ENCODE peak calls at places on chromosomes 13 and 19, in nine cellular contexts. One of them, this sample, is unnamed.

GRCh38 chr13:24627090-24627714 is 53.0 kb upstream of the ATP12A start:
- DNase-seq in ovary: no peak
- DNase-seq in A549: peak; percentile 13
- DNase-seq in endothelial cell of umbilical vein: no peak
- DNase-seq in NB4: no peak
- DNase-seq in tibial nerve: no peak
- DNase-seq in GM12891: no peak
- DNase-seq in esophagus squamous epithelium: no peak
- DNase-seq in body of pancreas: peak; percentile 42
- DNase-seq in this sample: no peak

GRCh38 chr13:40483601-40484000 is 182.8 kb downstream of the FOXO1 start:
- DNase-seq in ovary: no peak
- DNase-seq in endothelial cell of umbilical vein: no peak
- DNase-seq in A549: no peak
- DNase-seq in GM12891: no peak
- DNase-seq in NB4: no peak
- DNase-seq in body of pancreas: no peak
- DNase-seq in esophagus squamous epithelium: no peak
- DNase-seq in tibial nerve: no peak
- DNase-seq in this sample: no peak

GRCh38 chr13:52707375-52707774 is 32.2 kb downstream of the CNMD start:
- DNase-seq in ovary: no peak
- DNase-seq in body of pancreas: no peak
- DNase-seq in esophagus squamous epithelium: no peak
- DNase-seq in A549: no peak
- DNase-seq in endothelial cell of umbilical vein: no peak
- DNase-seq in NB4: no peak
- DNase-seq in tibial nerve: no peak
- DNase-seq in GM12891: no peak
- DNase-seq in this sample: no peak

GRCh38 chr13:94352057-94352456 is 127.4 kb downstream of the DCT start:
- DNase-seq in ovary: no peak
- DNase-seq in endothelial cell of umbilical vein: no peak
- DNase-seq in body of pancreas: no peak
- DNase-seq in A549: no peak
- DNase-seq in GM12891: no peak
- DNase-seq in esophagus squamous epithelium: no peak
- DNase-seq in tibial nerve: no peak
- DNase-seq in NB4: no peak
- DNase-seq in this sample: no peak

GRCh38 chr13:113936166-113936565 is 37.7 kb downstream of the C13orf46 start:
- DNase-seq in body of pancreas: no peak
- DNase-seq in A549: no peak
- DNase-seq in ovary: no peak
- DNase-seq in NB4: no peak
- DNase-seq in GM12891: no peak
- DNase-seq in endothelial cell of umbilical vein: no peak
- DNase-seq in tibial nerve: no peak
- DNase-seq in esophagus squamous epithelium: no peak
- DNase-seq in this sample: no peak

GRCh38 chr19:39524495-39524894 is 8.2 kb downstream of the EID2B start:
- DNase-seq in A549: no peak
- DNase-seq in GM12891: no peak
- DNase-seq in ovary: no peak
- DNase-seq in NB4: no peak
- DNase-seq in body of pancreas: no peak
- DNase-seq in endothelial cell of umbilical vein: no peak
- DNase-seq in tibial nerve: no peak
- DNase-seq in esophagus squamous epithelium: no peak
- DNase-seq in this sample: no peak

GRCh38 chr13:98228661-98229349 is 51.7 kb upstream of the RNF113B start:
- DNase-seq in NB4: no peak
- DNase-seq in endothelial cell of umbilical vein: no peak
- DNase-seq in A549: no peak
- DNase-seq in ovary: no peak
- DNase-seq in GM12891: no peak
- DNase-seq in tibial nerve: no peak
- DNase-seq in body of pancreas: no peak
- DNase-seq in esophagus squamous epithelium: no peak
- DNase-seq in this sample: no peak

GRCh38 chr13:111115051-111115840 is at the start of gene ARHGEF7:
- DNase-seq in NB4: no peak
- DNase-seq in GM12891: peak; percentile 39
- DNase-seq in A549: no peak
- DNase-seq in esophagus squamous epithelium: no peak
- DNase-seq in ovary: peak; percentile 48
- DNase-seq in body of pancreas: no peak
- DNase-seq in tibial nerve: no peak
- DNase-seq in endothelial cell of umbilical vein: no peak
- DNase-seq in this sample: no peak

GRCh38 chr13:77620138-77620537 is 77.3 kb upstream of the SLAIN1 start:
- DNase-seq in GM12891: no peak
- DNase-seq in tibial nerve: no peak
- DNase-seq in body of pancreas: no peak
- DNase-seq in ovary: no peak
- DNase-seq in esophagus squamous epithelium: no peak
- DNase-seq in A549: no peak
- DNase-seq in endothelial cell of umbilical vein: no peak
- DNase-seq in NB4: no peak
- DNase-seq in this sample: no peak

GRCh38 chr19:8145969-8146368 is 3.4 kb downstream of the FBN3 start:
- DNase-seq in tibial nerve: no peak
- DNase-seq in GM12891: no peak
- DNase-seq in endothelial cell of umbilical vein: no peak
- DNase-seq in esophagus squamous epithelium: no peak
- DNase-seq in ovary: no peak
- DNase-seq in A549: no peak
- DNase-seq in body of pancreas: peak; percentile 32
- DNase-seq in NB4: peak; percentile 43
- DNase-seq in this sample: no peak

GRCh38 chr13:30774214-30774730 is 38.9 kb downstream of the ALOX5AP start:
- DNase-seq in NB4: no peak
- DNase-seq in tibial nerve: no peak
- DNase-seq in A549: no peak
- DNase-seq in esophagus squamous epithelium: no peak
- DNase-seq in endothelial cell of umbilical vein: no peak
- DNase-seq in ovary: no peak
- DNase-seq in GM12891: no peak
- DNase-seq in body of pancreas: no peak
- DNase-seq in this sample: no peak

GRCh38 chr13:30305456-30305855 is 1.9 kb downstream of the KATNAL1 start:
- DNase-seq in NB4: no peak
- DNase-seq in GM12891: no peak
- DNase-seq in tibial nerve: no peak
- DNase-seq in ovary: no peak
- DNase-seq in esophagus squamous epithelium: no peak
- DNase-seq in endothelial cell of umbilical vein: no peak
- DNase-seq in A549: no peak
- DNase-seq in body of pancreas: no peak
- DNase-seq in this sample: no peak

GRCh38 chr13:26474286-26474685 is 83.2 kb upstream of the WASF3 start:
- DNase-seq in endothelial cell of umbilical vein: no peak
- DNase-seq in body of pancreas: no peak
- DNase-seq in ovary: no peak
- DNase-seq in tibial nerve: no peak
- DNase-seq in GM12891: no peak
- DNase-seq in NB4: no peak
- DNase-seq in A549: no peak
- DNase-seq in esophagus squamous epithelium: no peak
- DNase-seq in this sample: no peak

GRCh38 chr19:46616631-46617322 is 8.1 kb downstream of the PTGIR start:
- DNase-seq in esophagus squamous epithelium: no peak
- DNase-seq in tibial nerve: no peak
- DNase-seq in NB4: peak; percentile 92
- DNase-seq in body of pancreas: peak; percentile 90
- DNase-seq in ovary: peak; percentile 18
- DNase-seq in endothelial cell of umbilical vein: peak; percentile 73
- DNase-seq in GM12891: no peak
- DNase-seq in A549: peak; percentile 96
- DNase-seq in this sample: no peak

GRCh38 chr13:114054830-114055439 is 77.5 kb downstream of the RASA3 start:
- DNase-seq in NB4: peak; percentile 34
- DNase-seq in body of pancreas: no peak
- DNase-seq in endothelial cell of umbilical vein: no peak
- DNase-seq in GM12891: no peak
- DNase-seq in tibial nerve: no peak
- DNase-seq in ovary: no peak
- DNase-seq in A549: no peak
- DNase-seq in esophagus squamous epithelium: no peak
- DNase-seq in this sample: no peak

DNA sequence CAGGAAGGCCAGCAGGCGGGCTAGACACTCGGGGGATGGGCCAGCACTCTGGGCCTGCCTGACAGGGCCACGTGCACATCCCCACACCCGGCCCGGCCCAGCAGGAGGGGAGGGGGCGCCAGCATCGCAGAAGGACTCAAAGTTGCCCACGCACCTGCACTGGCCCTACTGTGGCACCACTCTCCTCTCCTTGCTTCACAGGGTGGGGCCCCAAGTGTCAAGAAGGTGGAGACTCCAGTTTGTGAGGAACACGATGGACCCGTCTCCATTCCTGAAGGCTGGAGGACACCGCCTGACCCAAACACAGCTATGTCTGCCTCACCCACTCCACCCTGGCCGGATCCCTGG is 4.5 kb upstream of the A1BG start:
- DNase-seq in ovary: no peak
- DNase-seq in NB4: no peak
- DNase-seq in GM12891: no peak
- DNase-seq in body of pancreas: no peak
- DNase-seq in A549: no peak
- DNase-seq in endothelial cell of umbilical vein: no peak
- DNase-seq in tibial nerve: no peak
- DNase-seq in esophagus squamous epithelium: no peak
- DNase-seq in this sample: no peak
- TF ChIP-seq POLR2A in ovary: no peak
- TF ChIP-seq POLR2A in NB4: no peak
- TF ChIP-seq POLR2A in GM12891: no peak
- TF ChIP-seq POLR2A in body of pancreas: no peak
- TF ChIP-seq POLR2A in A549: no peak
- TF ChIP-seq POLR2A in endothelial cell of umbilical vein: no peak
- TF ChIP-seq POLR2A in tibial nerve: no peak
- TF ChIP-seq POLR2A in esophagus squamous epithelium: no peak
- TF ChIP-seq POLR2A in this sample: no peak

DNA sequence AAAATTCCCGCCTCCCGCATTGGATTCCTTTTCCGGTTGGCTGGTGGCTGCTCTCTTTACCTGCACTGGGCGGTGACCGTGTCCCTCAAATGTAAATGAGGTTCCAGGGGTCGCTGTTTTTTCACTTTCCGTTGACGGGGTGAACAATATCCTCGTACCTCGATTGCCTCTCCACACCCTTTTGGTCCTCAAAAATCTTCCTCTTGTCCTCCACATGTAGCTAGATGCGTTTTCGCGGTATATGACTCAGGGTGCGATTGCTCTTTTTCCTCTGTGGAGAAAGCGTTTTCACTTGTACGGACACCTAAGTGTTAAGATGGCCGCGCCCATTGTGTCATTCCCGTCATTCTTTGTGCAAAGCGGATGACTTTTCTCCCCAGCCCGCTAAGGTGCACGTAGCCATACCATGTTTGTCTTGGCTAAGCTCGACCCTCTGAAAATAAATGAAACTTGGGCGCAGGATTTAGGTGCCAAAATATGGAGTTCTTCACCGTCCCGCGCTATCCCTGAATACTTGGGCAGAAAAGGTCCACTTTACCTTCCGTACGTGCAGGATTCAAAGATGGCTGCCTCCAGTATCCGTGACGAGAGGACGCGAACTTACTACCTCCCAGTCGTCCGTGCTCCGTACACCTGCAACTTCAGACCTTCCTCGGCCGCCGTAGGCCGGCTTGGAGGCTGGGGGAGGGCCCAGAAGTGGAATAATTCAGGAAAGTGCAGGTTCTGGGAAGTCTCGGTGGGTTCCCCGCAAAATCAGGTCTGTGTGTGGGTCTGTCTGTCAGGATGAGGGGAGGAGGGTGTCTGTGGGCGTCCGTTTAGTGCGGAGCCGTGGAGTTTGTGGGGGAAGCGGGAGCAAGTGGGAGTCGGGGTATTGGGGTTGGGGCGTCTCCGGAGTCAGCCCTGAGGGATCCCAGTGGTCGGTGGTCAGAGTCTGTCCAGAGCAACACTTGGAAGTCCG is at the start of gene ZNF613:
- DNase-seq in ovary: peak; percentile 88
- DNase-seq in A549: peak; percentile 67
- DNase-seq in esophagus squamous epithelium: peak; percentile 45
- DNase-seq in endothelial cell of umbilical vein: peak; percentile 94
- DNase-seq in NB4: peak; percentile 94
- DNase-seq in GM12891: peak; percentile 64
- DNase-seq in body of pancreas: peak; percentile 91
- DNase-seq in tibial nerve: peak; percentile 83
- DNase-seq in this sample: peak; percentile 84
- TF ChIP-seq POLR2A in ovary: no peak
- TF ChIP-seq POLR2A in A549: no peak
- TF ChIP-seq POLR2A in esophagus squamous epithelium: no peak
- TF ChIP-seq POLR2A in endothelial cell of umbilical vein: peak; percentile 50
- TF ChIP-seq POLR2A in NB4: no peak
- TF ChIP-seq POLR2A in GM12891: no peak
- TF ChIP-seq POLR2A in body of pancreas: no peak
- TF ChIP-seq POLR2A in tibial nerve: no peak
- TF ChIP-seq POLR2A in this sample: peak; percentile 33

DNA sequence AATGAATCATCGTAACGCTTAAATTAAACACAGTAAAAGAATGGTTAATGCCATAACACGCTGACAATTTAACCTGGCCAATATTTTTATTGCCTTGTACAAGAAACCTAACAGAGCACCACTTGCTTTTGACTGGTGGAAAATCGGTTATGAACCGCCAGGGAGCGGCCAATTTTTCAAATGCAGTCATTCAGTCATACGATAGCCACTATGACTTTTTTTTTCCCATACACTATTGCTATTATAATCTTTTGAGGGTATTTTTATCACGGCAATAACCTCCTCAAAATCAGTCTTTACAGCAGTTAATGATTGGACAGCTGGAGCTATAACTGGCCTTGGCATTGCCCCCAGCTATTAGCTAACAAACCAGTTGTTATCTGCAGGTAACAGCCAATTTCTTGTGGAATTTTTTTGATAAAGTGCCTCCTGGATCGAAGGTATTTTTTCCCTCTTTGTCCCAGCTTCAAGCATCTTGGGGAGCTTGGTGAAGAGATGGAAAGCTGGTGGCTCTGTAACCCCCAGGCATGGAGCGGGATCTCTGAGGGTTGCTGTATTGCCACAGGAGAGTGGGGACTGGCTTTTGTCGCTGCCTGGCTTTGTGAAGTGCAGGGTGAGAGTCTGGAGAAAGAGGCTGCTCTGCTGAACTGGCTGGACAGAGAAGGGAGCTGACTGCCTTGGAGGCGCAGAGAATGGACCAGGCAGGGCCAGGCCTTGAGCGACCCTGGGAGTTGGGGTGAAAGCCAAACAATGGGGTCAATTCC is 198.4 kb upstream of the ZNF536 start:
- DNase-seq in endothelial cell of umbilical vein: no peak
- DNase-seq in esophagus squamous epithelium: no peak
- DNase-seq in tibial nerve: no peak
- DNase-seq in A549: no peak
- DNase-seq in body of pancreas: peak; percentile 39
- DNase-seq in GM12891: no peak
- DNase-seq in ovary: no peak
- DNase-seq in NB4: no peak
- DNase-seq in this sample: no peak
- TF ChIP-seq POLR2A in endothelial cell of umbilical vein: no peak
- TF ChIP-seq POLR2A in esophagus squamous epithelium: no peak
- TF ChIP-seq POLR2A in tibial nerve: no peak
- TF ChIP-seq POLR2A in A549: no peak
- TF ChIP-seq POLR2A in body of pancreas: no peak
- TF ChIP-seq POLR2A in GM12891: no peak
- TF ChIP-seq POLR2A in ovary: no peak
- TF ChIP-seq POLR2A in NB4: no peak
- TF ChIP-seq POLR2A in this sample: no peak

GRCh38 chr13:80342541-80343371 is 1.8 kb upstream of the SPRY2 start:
- DNase-seq in NB4: peak; percentile 88
- DNase-seq in GM12891: no peak
- DNase-seq in esophagus squamous epithelium: no peak
- DNase-seq in tibial nerve: peak; percentile 80
- DNase-seq in endothelial cell of umbilical vein: peak; percentile 83
- DNase-seq in ovary: peak; percentile 79
- DNase-seq in A549: no peak
- DNase-seq in body of pancreas: peak; percentile 89
- DNase-seq in this sample: peak; percentile 76
- TF ChIP-seq POLR2A in NB4: peak; percentile 60
- TF ChIP-seq POLR2A in GM12891: no peak
- TF ChIP-seq POLR2A in esophagus squamous epithelium: peak; percentile 36
- TF ChIP-seq POLR2A in tibial nerve: peak; percentile 52
- TF ChIP-seq POLR2A in endothelial cell of umbilical vein: no peak
- TF ChIP-seq POLR2A in ovary: no peak
- TF ChIP-seq POLR2A in A549: no peak
- TF ChIP-seq POLR2A in body of pancreas: peak; percentile 63
- TF ChIP-seq POLR2A in this sample: no peak